ENCODE peak calls at places on chromosomes 3 and 15, in eight cellular contexts. X, Q, E, T, B, R, S and G are unnamed samples.

GRCh38 chr3:76024640-76025039 is 239.3 kb upstream of the ZNF717 start:
- DNase-seq in X (no peak), Q (no peak), E (no peak), T (no peak), B (no peak), R (no peak), S (no peak), G (no peak)

GRCh38 chr3:58062469-58062868 is 54.2 kb downstream of the FLNB start:
- DNase-seq in X (no peak), Q (no peak), E (no peak), T (no peak), B (no peak), R (no peak), S (no peak), G (no peak)

GRCh38 chr3:177823701-177824189 is 626.5 kb upstream of the TBL1XR1 start:
- DNase-seq in X (no peak), Q (no peak), E (no peak), T (no peak), B (no peak), R (no peak), S (no peak), G (no peak)

GRCh38 chr15:83844742-83845141 is 190.8 kb downstream of the ADAMTSL3 start:
- DNase-seq in X (no peak), Q (no peak), E (peak; percentile 77), T (peak; percentile 27), B (no peak), R (no peak), S (no peak), G (no peak)

GRCh38 chr3:11610044-11610671 is 33.6 kb downstream of the VGLL4 start:
- DNase-seq in X (no peak), Q (no peak), E (no peak), T (peak; percentile 37), B (peak; percentile 54), R (no peak), S (no peak), G (no peak)

GRCh38 chr3:140859592-140860336 is 81.9 kb upstream of the SLC25A36 start:
- DNase-seq in X (no peak), Q (no peak), E (no peak), T (no peak), B (no peak), R (no peak), S (no peak), G (no peak)

GRCh38 chr15:86611392-86612040 is 531.8 kb downstream of the AGBL1 start:
- DNase-seq in X (no peak), Q (no peak), E (no peak), T (no peak), B (no peak), R (peak; percentile 58), S (no peak), G (no peak)

GRCh38 chr3:105187340-105187739 is 179.4 kb upstream of the ALCAM start:
- DNase-seq in X (no peak), Q (no peak), E (no peak), T (no peak), B (no peak), R (no peak), S (no peak), G (no peak)

GRCh38 chr3:3015472-3016089 is 94.6 kb downstream of the IL5RA start:
- DNase-seq in X (no peak), Q (no peak), E (no peak), T (no peak), B (no peak), R (no peak), S (no peak), G (no peak)

GRCh38 chr3:23442598-23443383 is 239.7 kb downstream of the UBE2E2 start:
- DNase-seq in X (no peak), Q (no peak), E (no peak), T (no peak), B (no peak), R (peak; percentile 50), S (no peak), G (no peak)

GRCh38 chr3:178982138-178982537 is 89.5 kb downstream of the ZMAT3 start:
- DNase-seq in X (no peak), Q (no peak), E (no peak), T (no peak), B (no peak), R (no peak), S (no peak), G (no peak)

GRCh38 chr3:135513106-135514063 is 452.1 kb upstream of the PPP2R3A start:
- DNase-seq in X (no peak), Q (no peak), E (no peak), T (no peak), B (no peak), R (peak; percentile 27), S (no peak), G (no peak)

GRCh38 chr3:37953995-37954394 is 36.6 kb upstream of the VILL start:
- DNase-seq in X (no peak), Q (no peak), E (no peak), T (no peak), B (no peak), R (no peak), S (no peak), G (no peak)

GRCh38 chr3:37953226-37953625 is 37.4 kb upstream of the VILL start:
- DNase-seq in X (no peak), Q (no peak), E (no peak), T (no peak), B (no peak), R (no peak), S (no peak), G (no peak)

GRCh38 chr3:37955918-37956317 is 34.7 kb upstream of the VILL start:
- DNase-seq in X (no peak), Q (no peak), E (peak; percentile 4), T (no peak), B (no peak), R (no peak), S (no peak), G (no peak)

GRCh38 chr3:37956353-37957184 is 34.0 kb upstream of the VILL start:
- DNase-seq in X (no peak), Q (no peak), E (peak; percentile 10), T (no peak), B (no peak), R (no peak), S (no peak), G (no peak)

DNA sequence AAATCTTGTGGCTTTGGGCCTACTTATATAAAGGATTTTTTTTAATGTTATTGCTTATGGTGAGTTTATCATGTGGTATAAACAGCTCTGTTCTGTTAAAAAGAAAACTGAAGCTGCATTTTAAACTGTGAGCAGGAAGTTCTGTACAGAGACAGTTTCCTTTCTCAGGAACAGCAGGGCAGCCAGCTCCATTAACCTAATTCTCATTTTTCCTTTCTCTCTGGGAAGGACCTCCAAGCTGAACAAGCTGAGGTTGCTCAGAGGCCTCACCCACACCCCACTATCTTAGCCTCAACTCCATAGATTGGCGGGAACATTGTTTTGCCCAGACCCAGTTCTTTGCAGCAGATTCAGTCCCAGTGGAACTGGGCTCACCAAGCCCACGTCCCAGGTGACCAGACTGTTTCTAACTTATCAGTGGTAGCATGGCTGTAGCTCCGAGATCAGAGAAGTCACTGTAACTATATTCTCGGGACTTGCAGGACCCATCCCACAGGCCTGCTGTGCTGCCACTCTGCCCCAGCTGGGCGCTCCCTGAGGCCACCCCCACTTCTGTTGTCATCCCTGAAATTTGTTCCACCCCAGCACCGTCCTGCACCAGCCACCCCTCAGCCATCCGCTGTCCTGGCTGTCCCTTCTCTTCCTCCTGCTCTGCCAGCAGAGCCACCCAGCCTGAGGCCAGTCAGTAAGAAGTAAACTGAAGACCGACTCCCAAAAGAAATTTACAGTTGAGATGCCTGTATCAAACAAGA is 33.2 kb upstream of the VILL start:
- DNase-seq in X (no peak), Q (no peak), E (peak; percentile 7), T (no peak), B (no peak), R (no peak), S (no peak), G (no peak)
- H3K27ac ChIP-seq in X (no peak overlapping the region), Q (peak overlapping the region; percentile 23), E (peak overlapping the region; percentile 33), T (peak overlapping the region; percentile 27), B (peak overlapping the region; percentile 47), R (peak overlapping the region; percentile 89), S (peak overlapping the region; percentile 51), G (peak overlapping the region; percentile 76)

GRCh38 chr15:78069052-78069414 is 8.5 kb downstream of the TBC1D2B start:
- DNase-seq in X (no peak), Q (no peak), E (no peak), T (no peak), B (no peak), R (no peak), S (no peak), G (no peak)
- H3K4me3 ChIP-seq in X (no peak overlapping the region), Q (peak overlapping the region; percentile 36), E (no peak overlapping the region), T (peak overlapping the region; percentile 20), B (no peak overlapping the region), R (no peak overlapping the region), S (no peak overlapping the region), G (peak overlapping the region; percentile 6)

GRCh38 chr3:129230311-129231019 is 18.9 kb upstream of the COPG1 start:
- DNase-seq in X (peak; percentile 91), Q (no peak), E (no peak), T (no peak), B (no peak), R (no peak), S (no peak), G (no peak)

GRCh38 chr3:129224984-129225393 is 24.4 kb upstream of the COPG1 start:
- DNase-seq in X (peak; percentile 88), Q (peak; percentile 16), E (peak; percentile 72), T (peak; percentile 89), B (peak; percentile 95), R (no peak), S (no peak), G (no peak)

GRCh38 chr3:129231331-129232119 is 17.9 kb upstream of the COPG1 start:
- DNase-seq in X (peak; percentile 72), Q (no peak), E (no peak), T (no peak), B (no peak), R (no peak), S (no peak), G (no peak)

GRCh38 chr3:129226374-129226773 is 23.0 kb upstream of the COPG1 start:
- DNase-seq in X (peak; percentile 90), Q (no peak), E (peak; percentile 94), T (peak; percentile 91), B (peak; percentile 92), R (no peak), S (no peak), G (peak; percentile 45)

GRCh38 chr3:129228891-129229585 is 20.4 kb upstream of the COPG1 start:
- DNase-seq in X (peak; percentile 85), Q (no peak), E (no peak), T (no peak), B (peak; percentile 48), R (no peak), S (no peak), G (no peak)
- TF ChIP-seq CTCF in X (no peak), Q (no peak), E (no peak), T (no peak), B (no peak), R (peak; percentile 19), S (no peak), G (no peak)

DNA sequence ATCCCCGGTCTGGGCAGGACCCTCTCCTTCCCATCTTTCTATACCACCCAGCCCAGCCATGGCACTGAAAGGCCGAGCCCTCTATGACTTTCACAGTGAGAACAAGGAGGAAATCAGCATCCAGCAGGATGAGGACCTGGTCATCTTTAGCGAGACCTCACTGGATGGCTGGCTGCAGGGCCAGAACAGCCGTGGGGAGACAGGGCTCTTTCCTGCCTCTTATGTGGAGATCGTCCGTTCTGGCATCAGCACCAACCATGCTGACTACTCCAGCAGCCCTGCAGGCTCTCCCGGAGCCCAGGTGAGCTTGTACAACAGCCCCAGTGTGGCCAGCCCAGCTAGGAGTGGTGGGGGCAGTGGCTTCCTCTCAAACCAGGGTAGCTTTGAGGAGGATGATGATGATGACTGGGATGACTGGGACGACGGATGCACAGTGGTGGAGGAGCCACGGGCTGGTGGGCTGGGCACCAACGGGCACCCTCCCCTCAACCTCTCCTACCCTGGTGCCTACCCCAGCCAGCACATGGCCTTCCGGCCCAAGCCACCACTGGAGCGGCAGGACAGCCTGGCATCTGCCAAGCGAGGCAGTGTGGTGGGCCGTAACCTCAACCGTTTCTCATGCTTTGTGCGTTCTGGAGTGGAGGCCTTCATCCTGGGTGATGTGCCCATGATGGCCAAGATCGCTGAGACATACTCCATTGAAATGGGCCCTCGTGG is 1.5 kb downstream of the SNX33 start:
- DNase-seq in X (no peak), Q (no peak), E (no peak), T (no peak), B (no peak), R (no peak), S (no peak), G (no peak)
- H3K27ac ChIP-seq in X (no peak overlapping the region), Q (peak overlapping the region; percentile 94), E (peak overlapping the region; percentile 91), T (peak overlapping the region; percentile 87), B (no peak overlapping the region), R (no peak overlapping the region), S (peak overlapping the region; percentile 93), G (peak overlapping the region; percentile 98)